ENCODE peak calls at places on chromosome 1, in eight cellular contexts. U, N, A, E, F, V, I and Z are unnamed samples.

GRCh38 chr1:150516616-150517015 is 1.1 kb downstream of the FALEC start:
- DNase-seq in U (no peak), N (peak; percentile 36), A (no peak), E (no peak), F (no peak), V (no peak), I (peak; percentile 31), Z (no peak)

GRCh38 chr1:40382110-40382464 is 8.6 kb downstream of the SMAP2 start:
- DNase-seq in U (no peak), N (no peak), A (no peak), E (no peak), F (no peak), V (no peak), I (no peak), Z (no peak)

GRCh38 chr1:220872296-220872695 is 6.9 kb upstream of the HLX start:
- DNase-seq in U (no peak), N (peak; percentile 34), A (no peak), E (no peak), F (no peak), V (no peak), I (no peak), Z (no peak)

GRCh38 chr1:3511306-3511705 is 56.8 kb downstream of the ARHGEF16 start:
- DNase-seq in U (no peak), N (no peak), A (no peak), E (no peak), F (no peak), V (no peak), I (no peak), Z (no peak)

GRCh38 chr1:89780721-89781120 is 40.1 kb upstream of the LRRC8D start:
- DNase-seq in U (no peak), N (peak; percentile 69), A (no peak), E (no peak), F (no peak), V (no peak), I (peak; percentile 61), Z (no peak)

GRCh38 chr1:24142546-24143431 is at the start of gene IL22RA1:
- DNase-seq in U (peak; percentile 32), N (peak; percentile 17), A (peak; percentile 90), E (peak; percentile 35), F (peak; percentile 77), V (peak; percentile 51), I (no peak), Z (peak; percentile 30)

GRCh38 chr1:23916209-23917131 is 3.3 kb upstream of the CNR2 start:
- DNase-seq in U (no peak), N (peak; percentile 81), A (peak; percentile 81), E (peak; percentile 76), F (no peak), V (peak; percentile 76), I (peak; percentile 44), Z (peak; percentile 47)

GRCh38 chr1:21680918-21681317 is 11.8 kb upstream of the RAP1GAP start:
- DNase-seq in U (no peak), N (no peak), A (no peak), E (no peak), F (no peak), V (no peak), I (no peak), Z (no peak)

GRCh38 chr1:109530457-109531204 is 9.0 kb upstream of the GPR61 start:
- DNase-seq in U (no peak), N (no peak), A (no peak), E (no peak), F (no peak), V (no peak), I (no peak), Z (no peak)

GRCh38 chr1:111203681-111204210 is 3.3 kb upstream of the DENND2D start:
- DNase-seq in U (peak; percentile 77), N (no peak), A (peak; percentile 88), E (peak; percentile 90), F (peak; percentile 96), V (peak; percentile 81), I (no peak), Z (peak; percentile 72)

GRCh38 chr1:172955161-172955821 is 95.5 kb downstream of the TNFSF18 start:
- DNase-seq in U (no peak), N (no peak), A (no peak), E (no peak), F (no peak), V (no peak), I (peak; percentile 85), Z (no peak)

GRCh38 chr1:235822685-235823084 is 44.0 kb downstream of the LYST start:
- DNase-seq in U (no peak), N (no peak), A (no peak), E (no peak), F (no peak), V (no peak), I (no peak), Z (no peak)

GRCh38 chr1:178146456-178146855 is 52.6 kb downstream of the RASAL2 start:
- DNase-seq in U (no peak), N (no peak), A (no peak), E (no peak), F (no peak), V (no peak), I (peak; percentile 45), Z (no peak)

GRCh38 chr1:55703726-55704363 is 488.7 kb upstream of the USP24 start:
- DNase-seq in U (no peak), N (no peak), A (no peak), E (no peak), F (peak; percentile 68), V (no peak), I (no peak), Z (no peak)

GRCh38 chr1:44826375-44827196 is 16.5 kb downstream of the PTCH2 start:
- DNase-seq in U (peak; percentile 67), N (no peak), A (no peak), E (peak; percentile 61), F (peak; percentile 76), V (peak; percentile 87), I (peak; percentile 40), Z (peak; percentile 75)

GRCh38 chr1:117699953-117700352 is 94.1 kb downstream of the TENT5C start:
- DNase-seq in U (no peak), N (no peak), A (no peak), E (no peak), F (no peak), V (no peak), I (no peak), Z (no peak)

GRCh38 chr1:164914208-164914607 is 355.2 kb downstream of the PBX1 start:
- DNase-seq in U (no peak), N (peak; percentile 58), A (no peak), E (no peak), F (no peak), V (no peak), I (peak; percentile 14), Z (no peak)

GRCh38 chr1:7409278-7409677 is 361.8 kb upstream of the VAMP3 start:
- DNase-seq in U (no peak), N (no peak), A (peak; percentile 10), E (no peak), F (peak; percentile 47), V (peak; percentile 58), I (no peak), Z (no peak)

GRCh38 chr1:12285496-12286143 is 55.8 kb downstream of the VPS13D start:
- DNase-seq in U (no peak), N (no peak), A (no peak), E (no peak), F (no peak), V (no peak), I (no peak), Z (no peak)

GRCh38 chr1:30036229-30036547 is 687.2 kb downstream of the MATN1 start:
- DNase-seq in U (no peak), N (no peak), A (no peak), E (no peak), F (no peak), V (peak; percentile 16), I (no peak), Z (no peak)

GRCh38 chr1:164561007-164561406 is 2.0 kb downstream of the PBX1 start:
- DNase-seq in U (no peak), N (no peak), A (no peak), E (no peak), F (no peak), V (no peak), I (peak; percentile 54), Z (no peak)

GRCh38 chr1:200296091-200296661 is 113.7 kb downstream of the ZNF281 start:
- DNase-seq in U (no peak), N (peak; percentile 32), A (no peak), E (no peak), F (no peak), V (no peak), I (no peak), Z (no peak)

GRCh38 chr1:190633488-190633887 is 155.8 kb upstream of the BRINP3 start:
- DNase-seq in U (no peak), N (no peak), A (no peak), E (no peak), F (no peak), V (no peak), I (no peak), Z (no peak)

GRCh38 chr1:100882622-100883186 is 11.9 kb downstream of the EXTL2 start:
- DNase-seq in U (no peak), N (no peak), A (no peak), E (no peak), F (no peak), V (no peak), I (no peak), Z (no peak)

GRCh38 chr1:41925712-41926111 is 7.0 kb upstream of the HIVEP3 start:
- DNase-seq in U (no peak), N (peak; percentile 26), A (no peak), E (no peak), F (no peak), V (no peak), I (no peak), Z (no peak)

GRCh38 chr1:172600615-172601014 is 58.3 kb upstream of the FASLG start:
- DNase-seq in U (no peak), N (no peak), A (no peak), E (no peak), F (no peak), V (no peak), I (no peak), Z (no peak)

GRCh38 chr1:2587071-2587859 is 688 bp downstream of the PRXL2B start:
- DNase-seq in U (peak; percentile 47), N (peak; percentile 14), A (peak; percentile 53), E (peak; percentile 63), F (no peak), V (no peak), I (peak; percentile 41), Z (no peak)

GRCh38 chr1:167926486-167926997 is 9.9 kb upstream of the DCAF6 start:
- DNase-seq in U (no peak), N (peak; percentile 88), A (peak; percentile 78), E (no peak), F (no peak), V (no peak), I (no peak), Z (no peak)
- H3K4me3 ChIP-seq in U (no peak overlapping the region), N (peak overlapping the region; percentile 15), A (no peak overlapping the region), E (no peak overlapping the region), F (peak overlapping the region; percentile 24), V (no peak overlapping the region), I (no peak overlapping the region), Z (no peak overlapping the region)

GRCh38 chr1:233652536-233652935 is 38.6 kb downstream of the KCNK1 start:
- DNase-seq in U (no peak), N (no peak), A (no peak), E (no peak), F (no peak), V (no peak), I (no peak), Z (no peak)
- TF ChIP-seq CTCF in U (no peak), N (no peak), A (no peak), E (no peak), F (no peak), V (no peak), I (no peak), Z (no peak)

GRCh38 chr1:168081373-168082007 is 55.2 kb downstream of the GPR161 start:
- DNase-seq in U (no peak), N (no peak), A (no peak), E (no peak), F (no peak), V (no peak), I (peak; percentile 35), Z (no peak)
- H3K27ac ChIP-seq in U (peak overlapping the region; percentile 44), N (no peak overlapping the region), A (no peak overlapping the region), E (no peak overlapping the region), F (no peak overlapping the region), V (peak overlapping the region; percentile 14), I (peak overlapping the region; percentile 23), Z (peak overlapping the region; percentile 80)

GRCh38 chr1:156895408-156895874 is 1.9 kb downstream of the PEAR1 start:
- DNase-seq in U (no peak), N (no peak), A (no peak), E (no peak), F (no peak), V (no peak), I (no peak), Z (no peak)
- H3K4me3 ChIP-seq in U (peak overlapping the region; percentile 68), N (no peak overlapping the region), A (no peak overlapping the region), E (no peak overlapping the region), F (no peak overlapping the region), V (peak overlapping the region; percentile 74), I (peak overlapping the region; percentile 85), Z (peak overlapping the region; percentile 72)